ENCODE peak calls at places on chromosomes 16 and 17, in four cellular contexts. N is CD8-positive, alpha-beta memory T cell; M is fibroblast of lung; J is body of pancreas. T is an unnamed sample. For H3K27me3, the result is how much of the 10 kb centered on the place peaks cover.

GRCh38 chr16:27515874-27516353 is 33.8 kb downstream of the GTF3C1 start:
- DNase-seq in M (no peak), J (peak), N (no peak), T (no peak)

GRCh38 chr16:22252317-22252716 is 44.9 kb upstream of the POLR3E start:
- DNase-seq in M (no peak), J (no peak), N (no peak), T (no peak)

GRCh38 chr17:55710410-55710809 is 12.3 kb downstream of the TMEM100 start:
- DNase-seq in M (no peak), N (no peak), J (no peak), T (no peak)

GRCh38 chr17:74192950-74193781 is 10.3 kb upstream of the RPL38 start:
- DNase-seq in N (no peak), J (peak), M (no peak), T (peak)

GRCh38 chr17:30104575-30105339 is 11.9 kb upstream of the NSRP1 start:
- DNase-seq in J (peak), N (peak), M (peak), T (peak)

GRCh38 chr17:4998027-4998665 is 396 bp downstream of the KIF1C start:
- DNase-seq in M (peak), J (no peak), N (no peak), T (peak)

GRCh38 chr16:50638816-50639670 is 42.1 kb downstream of the SNX20 start:
- DNase-seq in J (no peak), N (no peak), M (no peak), T (no peak)

GRCh38 chr17:21194210-21194609 is 19.8 kb downstream of the TMEM11 start:
- DNase-seq in N (no peak), J (no peak), M (no peak), T (no peak)

GRCh38 chr17:12301551-12301950 is 280.9 kb downstream of the MAP2K4 start:
- DNase-seq in M (no peak), N (no peak), J (no peak), T (no peak)

GRCh38 chr17:8532021-8532420 is 96.3 kb downstream of the NDEL1 start:
- DNase-seq in M (peak), J (peak), N (no peak), T (no peak)

GRCh38 chr17:2931426-2931825 is 132.0 kb downstream of the OR1D5 start:
- DNase-seq in J (no peak), M (no peak), N (no peak), T (no peak)

DNA sequence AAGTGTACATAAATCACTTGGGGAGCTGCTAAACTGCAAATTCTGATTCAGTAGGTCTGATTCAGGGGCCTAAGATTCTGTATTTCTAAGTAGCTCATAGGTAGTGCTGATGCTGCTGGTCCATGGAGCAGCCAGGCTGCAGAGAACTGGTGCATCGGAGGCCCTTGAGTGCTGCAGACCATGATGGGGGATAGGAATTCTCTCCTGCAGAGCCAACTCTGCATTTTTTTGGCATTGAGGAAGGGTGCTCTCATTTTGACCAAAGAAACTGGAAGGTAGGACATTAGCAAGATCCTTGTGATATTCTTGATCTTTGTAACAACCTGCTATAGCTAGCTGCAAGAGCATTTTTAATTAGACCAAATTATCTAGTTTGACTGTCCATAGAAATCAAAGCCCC is 4.7 kb downstream of the HOXB2 start:
- DNase-seq in N (no peak), J (no peak), M (peak), T (no peak)
- H3K27me3 ChIP-seq in N (under half), J (under half), M (under half), T (half or more)

GRCh38 chr17:67525239-67526135 is 148.4 kb downstream of the PITPNC1 start:
- DNase-seq in N (no peak), M (no peak), J (peak), T (no peak)
- H3K27me3 ChIP-seq in N (under half), M (under half), J (under half), T (under half)

DNA sequence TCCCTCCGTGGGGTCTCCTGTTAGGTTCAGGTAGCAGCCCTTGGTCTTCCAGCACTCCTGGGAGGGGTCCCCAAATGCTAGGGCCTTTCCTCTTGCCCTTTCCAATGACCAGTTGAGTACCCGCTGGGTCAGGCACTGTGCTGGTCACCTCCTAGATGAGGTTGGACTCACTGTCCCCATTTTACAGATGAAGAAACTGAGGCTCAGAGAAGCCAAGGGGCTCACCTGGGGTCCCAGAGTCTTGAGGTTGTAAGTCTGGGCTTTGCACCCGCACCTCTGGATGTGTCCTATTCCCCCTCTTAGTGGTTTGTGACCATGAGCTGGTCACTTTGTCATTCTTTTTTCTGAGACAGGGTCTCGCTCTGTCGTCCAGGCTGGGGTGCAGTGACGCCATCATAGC is 1.4 kb upstream of the CASKIN1 start:
- DNase-seq in M (no peak), N (no peak), J (no peak), T (no peak)
- H3K27me3 ChIP-seq in M (under half), N (under half), J (under half), T (under half)

GRCh38 chr16:88444826-88445582 is 8.1 kb upstream of the ZFPM1 start:
- DNase-seq in N (no peak), J (no peak), M (no peak), T (no peak)
- H3K27me3 ChIP-seq in N (under half), J (under half), M (under half), T (under half)

GRCh38 chr17:79777166-79777843 is 643 bp upstream of the CBX2 start:
- DNase-seq in M (peak), N (no peak), J (peak), T (peak)

GRCh38 chr17:79776378-79777165 is 1.4 kb upstream of the CBX2 start:
- DNase-seq in N (no peak), M (no peak), J (no peak), T (peak)

GRCh38 chr17:79771276-79771675 is 6.7 kb upstream of the CBX2 start:
- DNase-seq in J (no peak), N (no peak), M (no peak), T (no peak)

GRCh38 chr17:79775635-79776034 is 2.3 kb upstream of the CBX2 start:
- DNase-seq in M (no peak), N (no peak), J (no peak), T (peak)

GRCh38 chr17:79774561-79774975 is 3.4 kb upstream of the CBX2 start:
- DNase-seq in M (no peak), N (no peak), J (no peak), T (no peak)
- H3K27me3 ChIP-seq in M (under half), N (under half), J (under half), T (half or more)

DNA sequence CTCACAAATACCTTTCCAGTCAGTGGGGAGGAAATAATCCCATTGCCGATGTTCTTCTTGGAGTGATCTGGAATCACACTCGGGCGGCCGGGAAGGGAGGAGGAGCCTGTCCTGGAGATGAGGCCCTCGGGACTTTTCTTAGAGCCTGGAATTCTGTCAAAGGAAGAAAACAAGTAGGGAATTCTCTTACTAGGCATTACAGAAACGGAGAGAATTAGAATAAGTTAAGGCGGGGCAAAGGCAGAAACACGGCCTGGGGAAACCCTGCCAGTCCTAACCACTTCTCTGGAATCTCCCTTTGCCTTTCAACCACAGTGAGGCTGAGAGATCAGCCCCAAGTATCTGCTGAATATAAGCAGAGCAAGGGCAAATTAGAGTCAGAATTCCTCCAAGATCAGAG is 27.8 kb downstream of the USP36 start:
- DNase-seq in J (no peak), N (no peak), M (no peak), T (peak)
- H3K27me3 ChIP-seq in J (under half), N (under half), M (under half), T (under half)